ENCODE peak calls at places on chromosomes 3 and 15, in nine cellular contexts. B is naive thymus-derived CD8-positive, alpha-beta T cell; H is Panc1; L is WTC11; I is activated CD8-positive, alpha-beta T cell treated with anti-CD3 and anti-CD28 coated beads for 36 hours; P is heart right ventricle; O is body of pancreas; T is esophagus mucosa; U is heart left ventricle. J is an unnamed sample.

GRCh38 chr3:125634346-125634964 is 39.2 kb upstream of the OSBPL11 start:
- ATAC-seq in U (no peak), I (no peak), P (no peak), O (no peak), T (no peak), B (no peak), L (no peak), H (no peak), J (no peak)

GRCh38 chr3:55467099-55467498 is 20.0 kb downstream of the WNT5A start:
- ATAC-seq in O (no peak), T (no peak), U (no peak), L (no peak), I (no peak), B (no peak), P (no peak), H (no peak), J (no peak)

GRCh38 chr3:139537795-139538538 is 1.6 kb downstream of the RBP1 start:
- ATAC-seq in U (no peak), T (no peak), P (no peak), H (no peak), B (no peak), O (no peak), L (no peak), I (peak), J (no peak)

GRCh38 chr15:83698294-83698693 is 44.4 kb downstream of the ADAMTSL3 start:
- ATAC-seq in T (no peak), P (peak), U (peak), I (no peak), L (no peak), H (no peak), O (peak), B (no peak), J (peak)

GRCh38 chr15:70411464-70411863 is 313.7 kb upstream of the TLE3 start:
- ATAC-seq in H (no peak), L (no peak), T (no peak), O (peak), U (no peak), B (no peak), I (no peak), P (no peak), J (no peak)

GRCh38 chr3:149581248-149581647 is 76.6 kb downstream of the WWTR1 start:
- ATAC-seq in T (no peak), U (no peak), I (no peak), P (no peak), O (no peak), B (no peak), L (no peak), H (peak), J (no peak)

GRCh38 chr3:107982165-107982564 is 108.7 kb downstream of the CD47 start:
- ATAC-seq in U (no peak), H (no peak), I (no peak), L (no peak), P (no peak), B (no peak), O (no peak), T (no peak), J (no peak)

GRCh38 chr3:32401141-32401540 is 9.5 kb downstream of the CMTM7 start:
- ATAC-seq in U (peak), T (no peak), L (peak), P (no peak), H (peak), B (peak), I (no peak), O (peak), J (no peak)

GRCh38 chr3:101938262-101938847 is 89.0 kb downstream of the NFKBIZ start:
- ATAC-seq in O (no peak), B (peak), H (no peak), U (no peak), T (no peak), L (no peak), P (no peak), I (peak), J (no peak)

GRCh38 chr3:188165596-188165995 is 11.6 kb downstream of the LPP start:
- ATAC-seq in H (peak), P (no peak), O (no peak), U (no peak), T (no peak), I (peak), L (no peak), B (no peak), J (no peak)

GRCh38 chr3:151460240-151460639 is 621 bp downstream of the IGSF10 start:
- ATAC-seq in O (peak), H (no peak), U (no peak), T (no peak), B (no peak), L (no peak), P (no peak), I (no peak), J (no peak)

GRCh38 chr3:188178293-188178950 is 24.5 kb downstream of the LPP start:
- ATAC-seq in T (no peak), B (no peak), H (no peak), L (no peak), U (no peak), P (no peak), O (no peak), I (no peak), J (no peak)

GRCh38 chr15:84819291-84819768 is 2.2 kb downstream of the ALPK3 start:
- ATAC-seq in U (peak), O (no peak), I (no peak), P (peak), B (no peak), H (peak), L (peak), T (peak), J (no peak)

GRCh38 chr15:91199511-91199910 is 99.5 kb downstream of the SV2B start:
- ATAC-seq in U (no peak), I (no peak), B (no peak), H (no peak), T (no peak), P (no peak), L (no peak), O (no peak), J (no peak)

GRCh38 chr3:100775669-100776068 is 66.4 kb downstream of the TFG start:
- ATAC-seq in B (no peak), O (no peak), U (no peak), I (no peak), T (no peak), H (no peak), P (peak), L (no peak), J (no peak)

GRCh38 chr15:84961114-84961452 is 20.6 kb upstream of the PDE8A start:
- ATAC-seq in H (no peak), T (no peak), L (peak), O (no peak), U (no peak), B (no peak), I (no peak), P (no peak), J (no peak)

GRCh38 chr3:48662753-48663488 is at the start of gene CELSR3:
- ATAC-seq in P (peak), T (peak), I (peak), L (peak), U (peak), B (no peak), O (peak), H (peak), J (peak)

GRCh38 chr15:61856295-61856694 is 204.0 kb downstream of the VPS13C start:
- ATAC-seq in H (no peak), B (no peak), O (no peak), U (no peak), T (no peak), I (no peak), L (no peak), P (no peak), J (no peak)

GRCh38 chr15:75043509-75044257 is 20.3 kb downstream of the PPCDC start:
- ATAC-seq in I (no peak), T (peak), L (no peak), P (peak), H (peak), O (peak), U (peak), B (no peak), J (peak)

GRCh38 chr15:78727561-78727960 is 83.7 kb downstream of the ADAMTS7 start:
- ATAC-seq in U (no peak), B (no peak), I (no peak), L (peak), O (no peak), P (no peak), H (no peak), T (no peak), J (no peak)

GRCh38 chr15:64773606-64774555 is 1.5 kb downstream of the RBPMS2 start:
- ATAC-seq in U (peak), B (no peak), P (peak), I (no peak), T (no peak), O (no peak), L (no peak), H (peak), J (peak)

GRCh38 chr15:50248994-50249586 is 16.4 kb downstream of the HDC start:
- ATAC-seq in I (no peak), P (no peak), H (no peak), O (no peak), L (no peak), T (no peak), B (no peak), U (no peak), J (no peak)

GRCh38 chr3:195194559-195195161 is 76.3 kb downstream of the XXYLT1 start:
- ATAC-seq in O (no peak), L (no peak), H (no peak), B (no peak), P (no peak), U (no peak), T (no peak), I (peak), J (no peak)

GRCh38 chr3:58518304-58518789 is 18.6 kb downstream of the ACOX2 start:
- ATAC-seq in L (peak), I (no peak), H (no peak), O (no peak), T (peak), U (no peak), B (no peak), P (no peak), J (no peak)

GRCh38 chr15:68966996-68967395 is 36.7 kb downstream of the SPESP1 start:
- ATAC-seq in O (no peak), T (no peak), H (no peak), I (no peak), B (no peak), U (no peak), P (no peak), L (no peak), J (no peak)

GRCh38 chr3:178705925-178706324 is 169.7 kb downstream of the KCNMB2 start:
- ATAC-seq in U (no peak), T (peak), P (no peak), H (no peak), I (no peak), L (no peak), O (no peak), B (no peak), J (no peak)

GRCh38 chr15:45431502-45431901 is 53.2 kb upstream of the GATM start:
- ATAC-seq in T (no peak), H (no peak), P (no peak), I (no peak), L (no peak), O (peak), B (no peak), U (no peak), J (no peak)

GRCh38 chr3:197499427-197499826 is 56.3 kb downstream of the BDH1 start:
- ATAC-seq in H (no peak), I (no peak), O (no peak), T (peak), P (no peak), B (no peak), U (no peak), L (no peak), J (no peak)

GRCh38 chr15:66838671-66839239 is 136.7 kb downstream of the SMAD6 start:
- ATAC-seq in L (no peak), U (no peak), P (no peak), O (no peak), H (no peak), B (no peak), I (no peak), T (no peak), J (no peak)

GRCh38 chr3:152149832-152150231 is 118.9 kb upstream of the MBNL1 start:
- ATAC-seq in O (no peak), U (no peak), H (no peak), L (no peak), B (no peak), I (no peak), T (no peak), P (no peak), J (no peak)

GRCh38 chr3:169041677-169042171 is 621.8 kb downstream of the MECOM start:
- ATAC-seq in T (peak), L (no peak), I (no peak), U (peak), P (peak), H (no peak), B (no peak), O (peak), J (peak)

GRCh38 chr3:59127071-59127470 is 77.2 kb upstream of the CFAP20DC start:
- ATAC-seq in P (no peak), U (no peak), O (no peak), I (no peak), H (no peak), L (no peak), B (no peak), T (peak), J (no peak)

GRCh38 chr3:128629936-128630335 is 20.7 kb downstream of the RPN1 start:
- ATAC-seq in O (no peak), B (no peak), U (peak), I (no peak), H (no peak), L (no peak), T (no peak), P (no peak), J (no peak)

GRCh38 chr3:101050866-101051265 is 57.6 kb upstream of the ABI3BP start:
- ATAC-seq in P (no peak), I (no peak), L (no peak), B (no peak), H (no peak), O (no peak), T (no peak), U (no peak), J (no peak)

GRCh38 chr3:112346491-112347122 is 13.7 kb downstream of the CD200 start:
- ATAC-seq in H (no peak), T (no peak), O (no peak), L (no peak), I (no peak), B (no peak), P (no peak), U (no peak), J (no peak)

GRCh38 chr15:101549647-101550046 is 60.1 kb upstream of the PCSK6 start:
- ATAC-seq in L (peak), H (no peak), T (no peak), U (no peak), I (no peak), B (no peak), O (no peak), P (no peak), J (no peak)

GRCh38 chr3:171257251-171258179 is 202.7 kb downstream of the TNIK start:
- ATAC-seq in B (no peak), H (no peak), U (peak), L (no peak), I (peak), P (peak), O (no peak), T (no peak), J (peak)

GRCh38 chr3:146071636-146072035 is 89.3 kb downstream of the PLOD2 start:
- ATAC-seq in L (no peak), P (peak), T (no peak), B (no peak), I (no peak), O (no peak), H (no peak), U (no peak), J (peak)

GRCh38 chr3:183131186-183131585 is 31.3 kb downstream of the LAMP3 start:
- ATAC-seq in L (no peak), B (no peak), P (no peak), T (no peak), H (no peak), I (no peak), O (no peak), U (no peak), J (no peak)

J was measured in gastroesophageal sphincter.